ENCODE peak calls at places on chromosomes 13 and 19, in five cellular contexts. K is A549, T is K562, J is GM12878, L is HepG2. Z is an unnamed sample.

GRCh38 chr13:49528161-49528560 is 32.4 kb downstream of the PHF11 start:
- DNase-seq in K (no peak), L (no peak), J (no peak), T (no peak), Z (no peak)

GRCh38 chr19:16654621-16655020 is 5.3 kb downstream of the SMIM7 start:
- DNase-seq in T (no peak), J (no peak), K (no peak), L (no peak), Z (no peak)

GRCh38 chr19:19866599-19867248 is 1.0 kb downstream of the ZNF253 start:
- DNase-seq in K (no peak), J (peak; percentile 15), L (peak; percentile 58), T (peak; percentile 53), Z (no peak)

GRCh38 chr19:2577722-2578335 is 101.9 kb downstream of the GADD45B start:
- DNase-seq in L (no peak), T (no peak), J (no peak), K (no peak), Z (no peak)

GRCh38 chr13:31200636-31200970 is 828 bp downstream of the B3GLCT start:
- DNase-seq in T (no peak), J (no peak), K (peak; percentile 50), L (peak; percentile 24), Z (no peak)

GRCh38 chr13:44013666-44014291 is 134.1 kb downstream of the LACC1 start:
- DNase-seq in T (no peak), K (no peak), L (no peak), J (no peak), Z (no peak)

GRCh38 chr19:36489920-36490415 is 607 bp upstream of the ZNF566 start:
- DNase-seq in L (peak; percentile 94), J (peak; percentile 73), T (peak; percentile 84), K (peak; percentile 96), Z (no peak)

GRCh38 chr13:29958476-29958875 is 108.1 kb upstream of the UBL3 start:
- DNase-seq in L (no peak), K (no peak), T (no peak), J (no peak), Z (no peak)

GRCh38 chr19:954672-955494 is 29.0 kb downstream of the ARID3A start:
- DNase-seq in T (peak; percentile 77), J (peak; percentile 70), L (no peak), K (no peak), Z (no peak)

GRCh38 chr19:8069116-8069973 is 16.8 kb downstream of the CCL25 start:
- DNase-seq in L (no peak), T (peak; percentile 53), K (no peak), J (no peak), Z (no peak)

GRCh38 chr19:3098141-3098514 is 4.0 kb downstream of the GNA11 start:
- DNase-seq in J (no peak), L (no peak), K (no peak), T (no peak), Z (no peak)

GRCh38 chr19:49771674-49772139 is 4.9 kb downstream of the AP2A1 start:
- DNase-seq in T (no peak), J (no peak), K (no peak), L (peak; percentile 89), Z (no peak)

GRCh38 chr13:59133903-59134302 is 1029.8 kb downstream of the DIAPH3 start:
- DNase-seq in K (no peak), L (no peak), J (no peak), T (no peak), Z (no peak)

GRCh38 chr13:18952225-18953016 is 229.2 kb downstream of the TUBA3C start:
- DNase-seq in T (no peak), L (no peak), K (no peak), J (no peak), Z (no peak)

GRCh38 chr13:30870916-30871712 is 35.0 kb upstream of the MEDAG start:
- DNase-seq in K (no peak), L (no peak), T (no peak), J (no peak), Z (no peak)

GRCh38 chr13:35501721-35502235 is 25.3 kb upstream of the MAB21L1 start:
- DNase-seq in L (no peak), J (no peak), T (no peak), K (no peak), Z (no peak)

GRCh38 chr19:33621065-33621785 is 528 bp upstream of the CHST8 start:
- DNase-seq in T (no peak), K (no peak), L (no peak), J (no peak), Z (no peak)

GRCh38 chr19:2381151-2381822 is 21.2 kb downstream of the TMPRSS9 start:
- DNase-seq in K (no peak), L (no peak), J (no peak), T (no peak), Z (no peak)

GRCh38 chr13:27978301-27978968 is 9.3 kb upstream of the CDX2 start:
- DNase-seq in L (no peak), K (no peak), J (no peak), T (no peak), Z (no peak)

GRCh38 chr19:37997911-37998344 is 90.9 kb downstream of the SIPA1L3 start:
- DNase-seq in J (no peak), T (no peak), L (no peak), K (peak; percentile 72), Z (peak; percentile 91)

GRCh38 chr13:43003010-43003409 is 11.0 kb upstream of the EPSTI1 start:
- DNase-seq in J (no peak), L (no peak), T (no peak), K (no peak), Z (no peak)

GRCh38 chr13:47598340-47598911 is 402.6 kb downstream of the SUCLA2 start:
- DNase-seq in L (no peak), T (no peak), K (no peak), J (no peak), Z (no peak)

DNA sequence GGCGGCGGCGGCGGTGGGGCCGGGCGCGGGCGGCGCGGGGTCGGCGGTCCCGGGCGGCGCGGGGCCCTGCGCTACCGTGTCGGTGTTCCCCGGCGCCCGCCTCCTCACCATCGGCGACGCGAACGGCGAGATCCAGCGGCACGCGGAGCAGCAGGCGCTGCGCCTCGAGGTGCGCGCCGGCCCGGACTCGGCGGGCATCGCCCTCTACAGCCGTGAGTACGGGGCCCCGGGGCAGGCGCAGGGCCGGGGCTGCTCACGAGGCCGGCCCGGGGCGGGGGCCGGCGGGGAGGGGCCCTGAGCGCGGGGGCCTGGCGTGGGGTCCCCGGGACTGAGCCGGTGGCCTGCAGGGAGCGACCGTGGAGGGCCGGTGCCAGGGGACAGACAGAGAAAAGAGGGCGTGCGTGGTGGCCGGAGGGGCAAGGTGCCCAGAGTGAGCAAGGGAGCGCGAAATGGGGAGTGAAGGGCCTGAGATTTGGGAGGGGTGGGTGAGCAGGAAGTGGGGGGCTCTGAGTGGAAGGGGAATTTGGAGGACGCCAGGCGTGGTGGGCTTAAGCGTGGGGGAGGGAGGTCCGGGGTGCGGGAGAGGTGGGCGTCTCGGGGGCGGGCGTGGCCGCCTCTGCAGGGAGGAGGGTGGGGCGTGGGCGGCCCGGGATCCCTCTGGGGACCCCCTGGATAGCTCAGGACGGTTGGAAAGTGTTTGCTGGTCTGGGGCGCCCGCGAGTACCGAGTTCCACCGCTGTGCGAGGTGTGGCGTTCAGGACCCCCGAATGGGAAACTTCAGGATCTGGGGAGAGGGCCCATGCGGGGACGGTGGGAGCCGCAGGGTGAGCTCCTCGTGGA is 578 bp downstream of the CARM1 start:
- DNase-seq in J (no peak), K (no peak), L (no peak), T (peak; percentile 74), Z (no peak)
- TF ChIP-seq CEBPB in J (no peak), K (no peak), L (no peak), T (no peak), Z (no peak)

DNA sequence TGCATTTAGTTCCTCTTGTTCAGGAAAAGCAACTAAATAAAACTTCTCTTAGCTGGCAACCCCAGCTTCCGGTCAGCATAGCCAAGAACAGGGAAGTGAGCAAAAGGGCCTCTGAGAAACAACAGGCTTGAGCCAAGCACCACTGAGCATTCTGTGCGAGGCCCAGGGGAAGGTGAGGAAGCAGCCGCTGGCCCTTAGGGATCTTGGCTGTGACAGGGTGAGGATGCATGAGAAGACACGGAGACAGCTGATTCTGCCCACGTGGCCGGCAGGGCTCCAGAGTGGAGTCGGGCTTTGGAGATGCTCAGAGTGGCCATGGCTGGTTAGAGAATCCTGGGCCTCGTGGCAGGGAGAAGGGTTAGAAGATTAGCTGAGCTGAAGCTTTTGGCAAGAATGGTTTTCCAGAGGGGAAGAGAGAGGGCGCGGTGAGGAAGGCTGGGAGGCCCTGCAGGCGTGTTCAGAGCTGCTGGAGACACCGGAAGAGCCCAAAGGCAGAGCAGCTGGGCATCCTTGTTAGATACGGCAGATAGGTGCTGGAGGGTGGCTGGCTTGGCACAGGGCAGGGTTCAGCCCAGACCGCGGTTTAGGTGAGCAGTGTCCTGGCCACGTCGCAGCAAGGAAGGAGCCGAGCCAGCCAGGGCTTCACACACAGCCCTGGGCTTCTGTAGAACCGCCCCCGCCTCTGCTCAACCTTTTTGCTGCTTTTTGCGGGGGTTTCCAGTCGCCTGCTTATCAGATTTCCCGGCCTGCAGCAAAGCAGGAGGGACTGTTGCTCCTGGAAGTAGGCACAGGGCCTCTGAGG is 17.3 kb downstream of the UPF1 start:
- DNase-seq in J (no peak), T (no peak), L (no peak), K (no peak), Z (no peak)
- TF ChIP-seq REST in J (no peak), T (no peak), L (no peak), K (no peak), Z (no peak)

DNA sequence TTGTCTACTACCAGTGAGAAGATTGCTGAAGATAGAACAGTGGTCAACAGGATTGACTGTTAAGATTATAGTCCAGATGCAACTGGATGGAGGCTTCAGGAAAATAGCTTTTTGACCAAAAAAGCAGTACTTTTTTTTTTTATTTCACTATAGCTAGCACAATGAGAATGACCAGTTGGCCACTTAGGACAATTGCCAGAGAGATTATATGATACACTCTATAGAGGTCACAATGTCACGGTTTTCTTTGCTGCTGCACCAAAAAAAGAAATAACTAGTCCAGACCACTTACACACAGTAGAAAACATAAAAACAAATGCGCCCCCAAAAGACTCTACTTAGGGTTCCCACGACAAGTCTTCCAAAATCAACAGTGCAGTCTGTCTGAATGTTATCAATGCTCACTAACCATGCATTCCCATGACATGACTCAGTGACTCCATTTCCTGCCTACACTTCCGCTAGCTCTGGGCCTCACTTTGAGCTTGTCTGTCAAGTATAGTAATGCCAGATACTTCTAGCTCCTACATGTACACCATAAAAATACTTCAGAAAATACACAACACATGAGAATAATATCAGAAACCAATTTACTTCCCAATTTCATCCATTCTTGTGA is 209.2 kb upstream of the STARD13 start:
- DNase-seq in J (no peak), L (peak; percentile 40), T (no peak), K (no peak), Z (peak; percentile 64)
- TF ChIP-seq CEBPB in J (no peak), L (no peak), T (no peak), K (no peak), Z (no peak)

GRCh38 chr13:46134961-46135522 is 30.2 kb upstream of the CPB2 start:
- DNase-seq in T (no peak), L (peak; percentile 78), K (no peak), J (no peak), Z (peak; percentile 34)
- TF ChIP-seq REST in T (no peak), L (no peak), K (no peak), J (no peak), Z (no peak)

Z was measured in HCT116.